ENCODE peak calls at places on chromosome 18, in eight cellular contexts. A, W, I, Z, D, V, S and G are unnamed samples.

GRCh38 chr18:21777814-21778213 is 37.2 kb downstream of the MIB1 start:
- DNase-seq in A (no peak), W (no peak), I (no peak), Z (no peak), D (no peak), V (no peak), S (no peak), G (no peak)

GRCh38 chr18:50311573-50312106 is 24.1 kb upstream of the CXXC1 start:
- DNase-seq in A (no peak), W (no peak), I (no peak), Z (no peak), D (no peak), V (no peak), S (no peak), G (no peak)

GRCh38 chr18:41128545-41128944 is 826.5 kb upstream of the PIK3C3 start:
- DNase-seq in A (peak), W (no peak), I (no peak), Z (peak), D (no peak), V (no peak), S (no peak), G (no peak)

GRCh38 chr18:49024808-49025361 is 74.1 kb upstream of the SMAD7 start:
- DNase-seq in A (no peak), W (no peak), I (no peak), Z (no peak), D (peak), V (no peak), S (no peak), G (no peak)

GRCh38 chr18:12637901-12638633 is 19.8 kb downstream of the SPIRE1 start:
- DNase-seq in A (peak), W (no peak), I (no peak), Z (peak), D (no peak), V (no peak), S (no peak), G (peak)

GRCh38 chr18:22194151-22194598 is 24.8 kb downstream of the GATA6 start:
- DNase-seq in A (no peak), W (peak), I (no peak), Z (no peak), D (no peak), V (no peak), S (no peak), G (peak)

GRCh38 chr18:76464281-76465259 is 30.5 kb downstream of the ZNF516 start:
- DNase-seq in A (no peak), W (no peak), I (no peak), Z (no peak), D (no peak), V (no peak), S (no peak), G (no peak)

GRCh38 chr18:60980422-60981005 is 352.7 kb upstream of the CDH20 start:
- DNase-seq in A (no peak), W (no peak), I (no peak), Z (no peak), D (no peak), V (no peak), S (no peak), G (no peak)

GRCh38 chr18:39105095-39105494 is 1539.5 kb upstream of the CELF4 start:
- DNase-seq in A (no peak), W (no peak), I (no peak), Z (no peak), D (no peak), V (no peak), S (no peak), G (no peak)

GRCh38 chr18:58054041-58054733 is 10.2 kb downstream of the NEDD4L start:
- DNase-seq in A (no peak), W (no peak), I (no peak), Z (peak), D (no peak), V (no peak), S (no peak), G (peak)

GRCh38 chr18:28161608-28162599 is 15.0 kb downstream of the CDH2 start:
- DNase-seq in A (peak), W (no peak), I (no peak), Z (peak), D (no peak), V (no peak), S (no peak), G (no peak)

GRCh38 chr18:8367217-8367988 is 241.8 kb upstream of the RAB12 start:
- DNase-seq in A (no peak), W (peak), I (peak), Z (no peak), D (no peak), V (no peak), S (no peak), G (peak)

GRCh38 chr18:52222211-52222610 is 117.8 kb upstream of the DCC start:
- DNase-seq in A (no peak), W (no peak), I (no peak), Z (no peak), D (no peak), V (no peak), S (no peak), G (no peak)

GRCh38 chr18:57889841-57890240 is 86.7 kb upstream of the ATP8B1 start:
- DNase-seq in A (no peak), W (no peak), I (no peak), Z (no peak), D (no peak), V (no peak), S (no peak), G (no peak)

GRCh38 chr18:48367557-48367956 is 41.6 kb downstream of the ZBTB7C start:
- DNase-seq in A (no peak), W (no peak), I (no peak), Z (no peak), D (no peak), V (no peak), S (no peak), G (no peak)

GRCh38 chr18:49398331-49398730 is 62.1 kb downstream of the DYM start:
- DNase-seq in A (no peak), W (no peak), I (no peak), Z (no peak), D (no peak), V (no peak), S (no peak), G (no peak)

GRCh38 chr18:63979409-63979908 is 9.6 kb downstream of the SERPINB8 start:
- DNase-seq in A (peak), W (peak), I (no peak), Z (peak), D (peak), V (peak), S (peak), G (peak)

GRCh38 chr18:76610012-76610411 is 115.0 kb upstream of the ZNF516 start:
- DNase-seq in A (no peak), W (no peak), I (no peak), Z (no peak), D (no peak), V (no peak), S (no peak), G (no peak)

GRCh38 chr18:77045682-77046081 is 86.9 kb downstream of the MBP start:
- DNase-seq in A (no peak), W (no peak), I (no peak), Z (no peak), D (no peak), V (no peak), S (no peak), G (no peak)

GRCh38 chr18:63505566-63506335 is 29.0 kb downstream of the SERPINB5 start:
- DNase-seq in A (peak), W (no peak), I (no peak), Z (peak), D (no peak), V (no peak), S (peak), G (peak)

GRCh38 chr18:2912357-2913299 is 65.8 kb downstream of the EMILIN2 start:
- DNase-seq in A (no peak), W (no peak), I (no peak), Z (no peak), D (no peak), V (no peak), S (no peak), G (no peak)

GRCh38 chr18:7021994-7022840 is 95.4 kb downstream of the LAMA1 start:
- DNase-seq in A (peak), W (no peak), I (no peak), Z (peak), D (no peak), V (no peak), S (peak), G (peak)

GRCh38 chr18:8876887-8877286 is 171.5 kb downstream of the MTCL1 start:
- DNase-seq in A (no peak), W (no peak), I (no peak), Z (no peak), D (no peak), V (no peak), S (no peak), G (no peak)

GRCh38 chr18:49613141-49613641 is 51.3 kb downstream of the LIPG start:
- DNase-seq in A (no peak), W (no peak), I (no peak), Z (no peak), D (no peak), V (no peak), S (no peak), G (no peak)

GRCh38 chr18:68699043-68699442 is 15.9 kb downstream of the TMX3 start:
- DNase-seq in A (no peak), W (no peak), I (no peak), Z (peak), D (no peak), V (no peak), S (no peak), G (peak)

GRCh38 chr18:64712035-64712434 is 563.1 kb upstream of the LINC00305 start:
- DNase-seq in A (no peak), W (no peak), I (no peak), Z (no peak), D (no peak), V (no peak), S (no peak), G (no peak)

GRCh38 chr18:80171190-80171872 is 62.3 kb downstream of the ADNP2 start:
- DNase-seq in A (peak), W (no peak), I (no peak), Z (peak), D (no peak), V (peak), S (peak), G (peak)
- H3K4me3 ChIP-seq in A (no peak), W (no peak), I (no peak), Z (peak), D (peak), V (no peak), S (peak), G (peak)

GRCh38 chr18:55138401-55138800 is 179.1 kb upstream of the CCDC68 start:
- DNase-seq in A (no peak), W (no peak), I (no peak), Z (no peak), D (no peak), V (no peak), S (no peak), G (no peak)

GRCh38 chr18:55139307-55139706 is 180.0 kb upstream of the CCDC68 start:
- DNase-seq in A (no peak), W (no peak), I (no peak), Z (no peak), D (no peak), V (no peak), S (no peak), G (no peak)

GRCh38 chr18:55137602-55138001 is 178.3 kb upstream of the CCDC68 start:
- DNase-seq in A (no peak), W (no peak), I (no peak), Z (no peak), D (no peak), V (no peak), S (no peak), G (no peak)

GRCh38 chr18:55136864-55137263 is 177.6 kb upstream of the CCDC68 start:
- DNase-seq in A (peak), W (no peak), I (no peak), Z (no peak), D (no peak), V (no peak), S (no peak), G (no peak)

DNA sequence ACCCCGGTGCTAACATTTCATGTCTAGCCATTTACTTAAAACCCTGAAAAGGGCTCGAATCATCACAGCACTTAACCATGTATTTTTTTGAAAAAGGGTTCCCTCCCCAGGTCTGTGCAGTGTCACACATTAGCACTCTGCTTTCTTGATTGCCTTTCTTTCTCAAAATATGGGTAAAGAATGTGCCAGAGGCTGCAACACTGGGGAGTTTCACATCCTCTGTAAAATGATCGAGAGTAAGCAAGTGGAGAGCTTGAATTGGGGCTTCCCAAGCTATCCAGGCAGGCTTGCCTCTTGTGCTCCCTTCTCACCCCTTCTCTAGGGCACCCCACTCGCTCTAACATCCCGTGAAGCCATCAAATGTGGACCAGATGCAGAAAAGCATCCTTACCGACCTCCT is 177.0 kb upstream of the CCDC68 start:
- DNase-seq in A (no peak), W (no peak), I (no peak), Z (no peak), D (no peak), V (no peak), S (no peak), G (no peak)
- H3K4me3 ChIP-seq in A (no peak), W (no peak), I (no peak), Z (no peak), D (no peak), V (no peak), S (no peak), G (no peak)

DNA sequence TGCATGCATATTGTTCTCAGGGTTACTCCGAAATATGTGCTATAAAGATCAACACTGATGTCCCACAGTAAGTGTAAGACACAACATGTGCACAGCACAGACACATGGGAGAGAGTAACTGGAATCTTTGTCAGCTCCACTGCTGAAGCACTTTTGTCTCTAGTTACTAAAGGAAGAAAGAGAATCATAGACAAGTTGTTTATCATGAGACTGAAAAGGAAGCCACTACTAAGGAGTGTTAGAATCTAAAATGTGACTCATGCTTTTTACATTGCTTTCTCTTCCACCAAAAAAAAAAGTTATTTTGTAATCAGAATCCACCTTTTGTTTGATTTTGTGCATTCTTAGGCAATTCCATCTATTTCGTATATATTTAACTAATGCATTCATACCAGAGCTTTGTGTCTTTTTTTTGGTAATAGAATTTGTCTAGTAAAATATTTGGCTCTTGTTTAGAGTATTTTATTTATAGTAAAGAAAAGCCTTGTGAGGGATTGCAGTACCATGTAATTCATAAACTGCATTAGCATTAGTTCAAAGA is 502.4 kb downstream of the FBXO15 start:
- DNase-seq in A (peak), W (no peak), I (no peak), Z (peak), D (no peak), V (no peak), S (no peak), G (no peak)
- H3K4me3 ChIP-seq in A (no peak), W (no peak), I (no peak), Z (no peak), D (no peak), V (no peak), S (no peak), G (no peak)

DNA sequence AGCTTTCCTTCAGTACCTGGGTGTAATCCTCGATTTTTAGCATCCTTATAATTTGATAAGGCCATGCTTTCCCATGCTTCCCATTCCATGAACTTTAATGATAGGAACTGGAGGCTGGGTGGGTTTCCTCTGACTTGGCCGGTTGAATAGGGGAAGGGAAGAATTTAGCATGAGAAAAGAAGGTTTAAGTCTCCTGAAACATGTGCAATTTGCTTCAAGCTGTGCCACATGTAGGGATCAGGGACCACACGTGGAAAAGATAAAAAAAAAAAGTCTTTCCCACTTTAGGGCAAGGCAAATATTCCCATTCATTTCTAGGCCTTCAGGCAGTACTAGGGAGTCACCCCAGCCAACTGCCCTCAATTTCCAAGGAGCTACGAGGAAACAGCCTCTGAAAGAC is 900.3 kb downstream of the DSC3 start:
- DNase-seq in A (no peak), W (no peak), I (no peak), Z (no peak), D (no peak), V (no peak), S (no peak), G (no peak)
- H3K4me3 ChIP-seq in A (no peak), W (no peak), I (no peak), Z (no peak), D (no peak), V (no peak), S (no peak), G (no peak)

GRCh38 chr18:75220786-75221355 is 10.3 kb downstream of the TSHZ1 start:
- DNase-seq in A (no peak), W (no peak), I (no peak), Z (no peak), D (no peak), V (no peak), S (no peak), G (no peak)
- H3K4me3 ChIP-seq in A (peak), W (no peak), I (no peak), Z (no peak), D (no peak), V (no peak), S (no peak), G (no peak)

GRCh38 chr18:69845588-69846506 is 101.8 kb downstream of the CD226 start:
- DNase-seq in A (no peak), W (no peak), I (no peak), Z (no peak), D (no peak), V (no peak), S (no peak), G (peak)
- H3K4me3 ChIP-seq in A (no peak), W (no peak), I (no peak), Z (no peak), D (no peak), V (no peak), S (no peak), G (no peak)